ENCODE peak calls at places on chromosomes 13 and 19, in five cellular contexts. R is astrocyte of the spinal cord, S is midbrain, D is kidney epithelial cell, E is HT1080. Z is an unnamed sample.

GRCh38 chr13:59745395-59745788 is 418.3 kb downstream of the DIAPH3 start:
- DNase-seq in R (peak; percentile 39), S (no peak), D (peak; percentile 16), E (peak; percentile 23), Z (no peak)

GRCh38 chr19:47430041-47430802 is 10.9 kb upstream of the MEIS3 start:
- DNase-seq in R (peak; percentile 38), S (no peak), D (no peak), E (no peak), Z (no peak)

GRCh38 chr19:10501971-10502523 is 1.1 kb downstream of the KEAP1 start:
- DNase-seq in R (peak; percentile 35), S (peak; percentile 81), D (no peak), E (peak; percentile 52), Z (peak; percentile 57)

GRCh38 chr19:4414144-4414799 is 11.8 kb downstream of the CHAF1A start:
- DNase-seq in R (peak; percentile 25), S (no peak), D (no peak), E (peak; percentile 8), Z (no peak)

GRCh38 chr13:71477735-71478134 is 389.3 kb downstream of the DACH1 start:
- DNase-seq in R (peak; percentile 3), S (no peak), D (no peak), E (peak; percentile 5), Z (no peak)

GRCh38 chr19:44875666-44876418 is 15.2 kb upstream of the TOMM40 start:
- DNase-seq in R (peak; percentile 40), S (no peak), D (no peak), E (peak; percentile 93), Z (peak; percentile 53)

GRCh38 chr19:51123381-51124186 is 1.1 kb upstream of the SIGLEC9 start:
- DNase-seq in R (no peak), S (no peak), D (no peak), E (no peak), Z (no peak)

GRCh38 chr19:36686365-36687213 is 823 bp upstream of the ZNF567 start:
- DNase-seq in R (peak; percentile 19), S (no peak), D (no peak), E (no peak), Z (peak; percentile 7)

GRCh38 chr13:36108342-36108741 is 22.8 kb downstream of the DCLK1 start:
- DNase-seq in R (no peak), S (no peak), D (no peak), E (no peak), Z (no peak)

GRCh38 chr13:22262328-22262920 is 591.6 kb downstream of the FGF9 start:
- DNase-seq in R (no peak), S (no peak), D (no peak), E (no peak), Z (no peak)

GRCh38 chr13:42028113-42028799 is 20.2 kb upstream of the DGKH start:
- DNase-seq in R (no peak), S (no peak), D (no peak), E (no peak), Z (no peak)

GRCh38 chr13:30847697-30848307 is 58.3 kb upstream of the MEDAG start:
- DNase-seq in R (peak; percentile 100), S (no peak), D (peak; percentile 81), E (peak; percentile 95), Z (peak; percentile 84)

GRCh38 chr19:41699231-41699967 is 9.0 kb upstream of the CEACAM5 start:
- DNase-seq in R (no peak), S (no peak), D (no peak), E (no peak), Z (no peak)

Z was measured in A172.